ENCODE peak calls at places on chromosomes 16 and 17, in nine cellular contexts. H is endothelial cell; T is GM06990; D is activated T-helper 2 cell treated with anti-CD3 and anti-CD28 coated beads, Interferon-gamma antibody, Interleukin-2, Interleukin-4, amounts not matched to agents 10 μg/mL and 5 μg/mL and 100 μg/mL, durations not matched to agents 14 hours and 24 hours and 36 hours; W is COR-L47; Z is DMS 273 treated with DMSO at 0.1 percent for 48 hours; O is non-pigmented ciliary epithelial cell; Q is mucosa of gallbladder; S is MM.1S. K is an unnamed sample.

GRCh38 chr17:61476476-61477203 is 24.4 kb downstream of the TBX4 start:
- DNase-seq in H (no peak), T (no peak), D (no peak), W (no peak), Z (no peak), O (no peak), Q (no peak), S (no peak), K (no peak)

GRCh38 chr17:74362811-74363498 is 1.3 kb upstream of the BTBD17 start:
- DNase-seq in H (no peak), T (no peak), D (no peak), W (no peak), Z (no peak), O (no peak), Q (no peak), S (no peak), K (no peak)

GRCh38 chr17:41413982-41414381 is 10.4 kb downstream of the KRT37 start:
- DNase-seq in H (no peak), T (no peak), D (no peak), W (no peak), Z (no peak), O (no peak), Q (no peak), S (no peak), K (no peak)

GRCh38 chr17:61574542-61575351 is 16.3 kb downstream of the NACA2 start:
- DNase-seq in H (peak), T (no peak), D (no peak), W (peak), Z (peak), O (no peak), Q (peak), S (no peak), K (peak)

GRCh38 chr17:48497103-48497502 is 33.7 kb downstream of the HOXB1 start:
- DNase-seq in H (no peak), T (no peak), D (no peak), W (no peak), Z (no peak), O (no peak), Q (no peak), S (no peak), K (peak)

GRCh38 chr17:5874486-5874885 is 195.7 kb upstream of the WSCD1 start:
- DNase-seq in H (no peak), T (no peak), D (no peak), W (no peak), Z (no peak), O (no peak), Q (no peak), S (no peak), K (no peak)

GRCh38 chr17:57308543-57309186 is 52.3 kb downstream of the MSI2 start:
- DNase-seq in H (no peak), T (no peak), D (no peak), W (no peak), Z (no peak), O (no peak), Q (no peak), S (no peak), K (no peak)

GRCh38 chr17:55830699-55831098 is 79.8 kb downstream of the PCTP start:
- DNase-seq in H (no peak), T (no peak), D (no peak), W (no peak), Z (no peak), O (no peak), Q (no peak), S (no peak), K (no peak)

GRCh38 chr17:2120550-2121335 is 65.8 kb downstream of the HIC1 start:
- DNase-seq in H (no peak), T (no peak), D (no peak), W (no peak), Z (no peak), O (no peak), Q (no peak), S (no peak), K (no peak)

GRCh38 chr16:79093554-79093967 is 507.0 kb downstream of the MAF start:
- DNase-seq in H (no peak), T (peak), D (no peak), W (no peak), Z (no peak), O (no peak), Q (peak), S (no peak), K (no peak)

GRCh38 chr17:64964796-64965195 is 45.5 kb upstream of the LRRC37A3 start:
- DNase-seq in H (no peak), T (no peak), D (no peak), W (no peak), Z (no peak), O (no peak), Q (no peak), S (no peak), K (no peak)

GRCh38 chr17:52696362-52696761 is 537.8 kb upstream of the CA10 start:
- DNase-seq in H (no peak), T (no peak), D (no peak), W (no peak), Z (no peak), O (no peak), Q (no peak), S (no peak), K (no peak)

GRCh38 chr17:4900231-4901107 is 1.1 kb downstream of the C17orf107 start:
- DNase-seq in H (peak), T (peak), D (peak), W (no peak), Z (no peak), O (no peak), Q (peak), S (no peak), K (no peak)

GRCh38 chr16:21584817-21585216 is 14.6 kb upstream of the METTL9 start:
- DNase-seq in H (no peak), T (no peak), D (no peak), W (no peak), Z (no peak), O (no peak), Q (no peak), S (no peak), K (no peak)

GRCh38 chr17:27878776-27879562 is 14.2 kb downstream of the LYRM9 start:
- DNase-seq in H (no peak), T (no peak), D (peak), W (peak), Z (no peak), O (no peak), Q (no peak), S (no peak), K (peak)

GRCh38 chr17:77449908-77450741 is 309.4 kb downstream of the SEC14L1 start:
- DNase-seq in H (no peak), T (no peak), D (no peak), W (no peak), Z (no peak), O (no peak), Q (peak), S (no peak), K (peak)

GRCh38 chr17:41736983-41737679 is 2.7 kb upstream of the HAP1 start:
- DNase-seq in H (no peak), T (no peak), D (no peak), W (no peak), Z (no peak), O (no peak), Q (no peak), S (no peak), K (no peak)

GRCh38 chr17:50467114-50467854 is 1.4 kb downstream of the CHAD start:
- DNase-seq in H (no peak), T (no peak), D (no peak), W (no peak), Z (no peak), O (no peak), Q (no peak), S (no peak), K (no peak)

GRCh38 chr17:41532947-41533570 is 5.0 kb upstream of the KRT19 start:
- DNase-seq in H (no peak), T (no peak), D (no peak), W (no peak), Z (no peak), O (no peak), Q (peak), S (no peak), K (no peak)

GRCh38 chr17:73546121-73546520 is 98.1 kb downstream of the SDK2 start:
- DNase-seq in H (no peak), T (no peak), D (no peak), W (no peak), Z (no peak), O (no peak), Q (no peak), S (no peak), K (no peak)

GRCh38 chr17:70905796-70906195 is 736.5 kb downstream of the KCNJ2 start:
- DNase-seq in H (no peak), T (no peak), D (no peak), W (no peak), Z (no peak), O (peak), Q (peak), S (no peak), K (peak)

GRCh38 chr17:74089869-74090464 is 113.5 kb upstream of the RPL38 start:
- DNase-seq in H (peak), T (peak), D (peak), W (peak), Z (peak), O (peak), Q (peak), S (peak), K (peak)

GRCh38 chr17:82151106-82151957 is 53.3 kb upstream of the FASN start:
- DNase-seq in H (no peak), T (no peak), D (no peak), W (no peak), Z (no peak), O (no peak), Q (no peak), S (no peak), K (no peak)

GRCh38 chr17:2107050-2107449 is 52.1 kb downstream of the HIC1 start:
- DNase-seq in H (no peak), T (no peak), D (no peak), W (no peak), Z (no peak), O (no peak), Q (no peak), S (no peak), K (no peak)

GRCh38 chr17:50601789-50602375 is 32.8 kb upstream of the ABCC3 start:
- DNase-seq in H (no peak), T (no peak), D (no peak), W (no peak), Z (no peak), O (no peak), Q (no peak), S (no peak), K (no peak)

GRCh38 chr16:67011274-67011673 is 17.7 kb upstream of the CBFB start:
- DNase-seq in H (no peak), T (no peak), D (no peak), W (no peak), Z (no peak), O (no peak), Q (no peak), S (no peak), K (no peak)

GRCh38 chr17:14871921-14872320 is 393.2 kb downstream of the PMP22 start:
- DNase-seq in H (no peak), T (no peak), D (no peak), W (no peak), Z (no peak), O (no peak), Q (no peak), S (no peak), K (no peak)

GRCh38 chr17:34163681-34164080 is 91.4 kb upstream of the CCL2 start:
- DNase-seq in H (peak), T (no peak), D (no peak), W (no peak), Z (no peak), O (no peak), Q (peak), S (peak), K (peak)

GRCh38 chr17:33602981-33603380 is 309.9 kb upstream of the ASIC2 start:
- DNase-seq in H (no peak), T (no peak), D (no peak), W (no peak), Z (no peak), O (no peak), Q (no peak), S (no peak), K (no peak)

GRCh38 chr17:34235389-34236028 is 19.6 kb upstream of the CCL2 start:
- DNase-seq in H (peak), T (no peak), D (no peak), W (no peak), Z (no peak), O (no peak), Q (peak), S (no peak), K (peak)

GRCh38 chr16:77169650-77170236 is 21.2 kb upstream of the MON1B start:
- DNase-seq in H (peak), T (no peak), D (peak), W (peak), Z (no peak), O (no peak), Q (no peak), S (peak), K (peak)

K was measured in cardiac muscle cell.